ENCODE peak calls at places on chromosomes 7 and 10, in seven cellular contexts. One of them, this sample, is unnamed.

GRCh38 chr10:44008917-44009620 is 360.4 kb upstream of the ZNF32 start:
- DNase-seq in retinal pigment epithelial cell: no peak
- DNase-seq in tibial artery: no peak
- DNase-seq in bronchial epithelial cell: no peak
- DNase-seq in uterus: no peak
- DNase-seq in neural progenitor cell: no peak
- DNase-seq in CD8-positive, alpha-beta T cell: no peak
- DNase-seq in this sample: no peak

GRCh38 chr7:41467596-41467995 is 235.3 kb downstream of the INHBA start:
- DNase-seq in retinal pigment epithelial cell: no peak
- DNase-seq in tibial artery: no peak
- DNase-seq in bronchial epithelial cell: no peak
- DNase-seq in uterus: no peak
- DNase-seq in neural progenitor cell: no peak
- DNase-seq in CD8-positive, alpha-beta T cell: no peak
- DNase-seq in this sample: no peak

GRCh38 chr10:127155221-127155620 is 41.2 kb downstream of the INSYN2A start:
- DNase-seq in retinal pigment epithelial cell: no peak
- DNase-seq in tibial artery: no peak
- DNase-seq in bronchial epithelial cell: no peak
- DNase-seq in uterus: no peak
- DNase-seq in neural progenitor cell: no peak
- DNase-seq in CD8-positive, alpha-beta T cell: no peak
- DNase-seq in this sample: peak

GRCh38 chr10:110865184-110865803 is 6.4 kb upstream of the PDCD4 start:
- DNase-seq in retinal pigment epithelial cell: peak
- DNase-seq in tibial artery: no peak
- DNase-seq in bronchial epithelial cell: peak
- DNase-seq in uterus: peak
- DNase-seq in neural progenitor cell: peak
- DNase-seq in CD8-positive, alpha-beta T cell: no peak
- DNase-seq in this sample: peak

GRCh38 chr10:70115948-70116682 is 16.5 kb downstream of the AIFM2 start:
- DNase-seq in retinal pigment epithelial cell: no peak
- DNase-seq in tibial artery: no peak
- DNase-seq in bronchial epithelial cell: peak
- DNase-seq in uterus: peak
- DNase-seq in neural progenitor cell: peak
- DNase-seq in CD8-positive, alpha-beta T cell: peak
- DNase-seq in this sample: peak

GRCh38 chr10:97115846-97116245 is 69.9 kb downstream of the SLIT1 start:
- DNase-seq in retinal pigment epithelial cell: no peak
- DNase-seq in tibial artery: no peak
- DNase-seq in bronchial epithelial cell: no peak
- DNase-seq in uterus: no peak
- DNase-seq in neural progenitor cell: no peak
- DNase-seq in CD8-positive, alpha-beta T cell: no peak
- DNase-seq in this sample: no peak

GRCh38 chr7:37208528-37208927 is 240.1 kb downstream of the ELMO1 start:
- DNase-seq in retinal pigment epithelial cell: peak
- DNase-seq in tibial artery: peak
- DNase-seq in bronchial epithelial cell: peak
- DNase-seq in uterus: peak
- DNase-seq in neural progenitor cell: peak
- DNase-seq in CD8-positive, alpha-beta T cell: no peak
- DNase-seq in this sample: peak

GRCh38 chr7:91266067-91266930 is 2.1 kb downstream of the FZD1 start:
- DNase-seq in retinal pigment epithelial cell: no peak
- DNase-seq in tibial artery: peak
- DNase-seq in bronchial epithelial cell: no peak
- DNase-seq in uterus: peak
- DNase-seq in neural progenitor cell: peak
- DNase-seq in CD8-positive, alpha-beta T cell: no peak
- DNase-seq in this sample: no peak

GRCh38 chr7:2572101-2572842 is 13.5 kb downstream of the IQCE start:
- DNase-seq in retinal pigment epithelial cell: no peak
- DNase-seq in tibial artery: no peak
- DNase-seq in bronchial epithelial cell: peak
- DNase-seq in uterus: no peak
- DNase-seq in neural progenitor cell: no peak
- DNase-seq in CD8-positive, alpha-beta T cell: no peak
- DNase-seq in this sample: peak

DNA sequence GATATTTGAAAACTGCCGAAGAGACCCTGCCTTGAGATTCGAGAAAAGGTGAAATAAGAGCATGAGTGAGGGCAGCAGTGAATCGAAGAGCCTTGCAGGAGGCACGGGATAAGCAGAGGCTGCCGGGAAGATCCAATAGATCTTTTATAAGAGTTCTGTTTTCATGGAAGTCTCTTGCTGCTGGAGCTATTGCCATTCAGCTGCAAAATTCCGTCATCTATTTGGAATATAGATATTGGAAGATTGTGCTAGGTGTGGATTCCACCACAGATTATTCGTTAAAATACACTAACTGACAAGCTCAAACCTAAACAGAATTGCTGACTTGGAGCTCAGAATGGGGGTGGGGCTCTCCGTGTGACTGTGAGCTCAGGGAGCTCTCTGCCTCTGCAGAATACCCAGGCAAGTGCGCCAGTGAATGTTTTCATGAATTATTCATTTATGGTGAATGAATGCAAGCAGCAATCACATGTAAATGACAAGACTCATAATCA is 249.6 kb downstream of the TRIL start:
- DNase-seq in retinal pigment epithelial cell: no peak
- DNase-seq in tibial artery: no peak
- DNase-seq in bronchial epithelial cell: no peak
- DNase-seq in uterus: no peak
- DNase-seq in neural progenitor cell: peak
- DNase-seq in CD8-positive, alpha-beta T cell: no peak
- DNase-seq in this sample: no peak
- H3K4me3 ChIP-seq in retinal pigment epithelial cell: peak
- H3K4me3 ChIP-seq in tibial artery: peak
- H3K4me3 ChIP-seq in bronchial epithelial cell: no peak
- H3K4me3 ChIP-seq in uterus: no peak
- H3K4me3 ChIP-seq in neural progenitor cell: no peak
- H3K4me3 ChIP-seq in CD8-positive, alpha-beta T cell: no peak
- H3K4me3 ChIP-seq in this sample: no peak

GRCh38 chr7:101200862-101201599 is at the start of gene MOGAT3:
- DNase-seq in retinal pigment epithelial cell: no peak
- DNase-seq in tibial artery: no peak
- DNase-seq in bronchial epithelial cell: no peak
- DNase-seq in uterus: no peak
- DNase-seq in neural progenitor cell: no peak
- DNase-seq in CD8-positive, alpha-beta T cell: no peak
- DNase-seq in this sample: no peak

GRCh38 chr7:101202603-101202918 is 1.7 kb upstream of the MOGAT3 start:
- DNase-seq in retinal pigment epithelial cell: no peak
- DNase-seq in tibial artery: no peak
- DNase-seq in bronchial epithelial cell: no peak
- DNase-seq in uterus: no peak
- DNase-seq in neural progenitor cell: no peak
- DNase-seq in CD8-positive, alpha-beta T cell: no peak
- DNase-seq in this sample: no peak

GRCh38 chr7:101198476-101198875 is 2.4 kb downstream of the MOGAT3 start:
- DNase-seq in retinal pigment epithelial cell: no peak
- DNase-seq in tibial artery: no peak
- DNase-seq in bronchial epithelial cell: no peak
- DNase-seq in uterus: no peak
- DNase-seq in neural progenitor cell: no peak
- DNase-seq in CD8-positive, alpha-beta T cell: no peak
- DNase-seq in this sample: no peak

GRCh38 chr7:101200504-101200861 is 353 bp downstream of the MOGAT3 start:
- DNase-seq in retinal pigment epithelial cell: no peak
- DNase-seq in tibial artery: no peak
- DNase-seq in bronchial epithelial cell: no peak
- DNase-seq in uterus: no peak
- DNase-seq in neural progenitor cell: no peak
- DNase-seq in CD8-positive, alpha-beta T cell: no peak
- DNase-seq in this sample: no peak

GRCh38 chr7:101201695-101202602 is 1.1 kb upstream of the MOGAT3 start:
- DNase-seq in retinal pigment epithelial cell: no peak
- DNase-seq in tibial artery: no peak
- DNase-seq in bronchial epithelial cell: no peak
- DNase-seq in uterus: no peak
- DNase-seq in neural progenitor cell: peak
- DNase-seq in CD8-positive, alpha-beta T cell: no peak
- DNase-seq in this sample: no peak
- H3K4me3 ChIP-seq in retinal pigment epithelial cell: no peak
- H3K4me3 ChIP-seq in tibial artery: peak
- H3K4me3 ChIP-seq in bronchial epithelial cell: no peak
- H3K4me3 ChIP-seq in uterus: no peak
- H3K4me3 ChIP-seq in neural progenitor cell: peak
- H3K4me3 ChIP-seq in CD8-positive, alpha-beta T cell: no peak
- H3K4me3 ChIP-seq in this sample: peak

GRCh38 chr10:28774051-28774995 is 97.0 kb downstream of the BAMBI start:
- DNase-seq in retinal pigment epithelial cell: no peak
- DNase-seq in tibial artery: no peak
- DNase-seq in bronchial epithelial cell: no peak
- DNase-seq in uterus: no peak
- DNase-seq in neural progenitor cell: peak
- DNase-seq in CD8-positive, alpha-beta T cell: no peak
- DNase-seq in this sample: peak

GRCh38 chr10:28765641-28766040 is 88.3 kb downstream of the BAMBI start:
- DNase-seq in retinal pigment epithelial cell: no peak
- DNase-seq in tibial artery: no peak
- DNase-seq in bronchial epithelial cell: no peak
- DNase-seq in uterus: no peak
- DNase-seq in neural progenitor cell: no peak
- DNase-seq in CD8-positive, alpha-beta T cell: no peak
- DNase-seq in this sample: peak

GRCh38 chr10:28768227-28768626 is 90.9 kb downstream of the BAMBI start:
- DNase-seq in retinal pigment epithelial cell: no peak
- DNase-seq in tibial artery: no peak
- DNase-seq in bronchial epithelial cell: no peak
- DNase-seq in uterus: no peak
- DNase-seq in neural progenitor cell: peak
- DNase-seq in CD8-positive, alpha-beta T cell: no peak
- DNase-seq in this sample: no peak

GRCh38 chr10:28763471-28763870 is 86.2 kb downstream of the BAMBI start:
- DNase-seq in retinal pigment epithelial cell: peak
- DNase-seq in tibial artery: no peak
- DNase-seq in bronchial epithelial cell: no peak
- DNase-seq in uterus: no peak
- DNase-seq in neural progenitor cell: peak
- DNase-seq in CD8-positive, alpha-beta T cell: no peak
- DNase-seq in this sample: no peak

GRCh38 chr10:28769147-28769604 is 91.9 kb downstream of the BAMBI start:
- DNase-seq in retinal pigment epithelial cell: no peak
- DNase-seq in tibial artery: no peak
- DNase-seq in bronchial epithelial cell: no peak
- DNase-seq in uterus: no peak
- DNase-seq in neural progenitor cell: no peak
- DNase-seq in CD8-positive, alpha-beta T cell: no peak
- DNase-seq in this sample: no peak
- H3K4me3 ChIP-seq in retinal pigment epithelial cell: no peak
- H3K4me3 ChIP-seq in tibial artery: no peak
- H3K4me3 ChIP-seq in bronchial epithelial cell: no peak
- H3K4me3 ChIP-seq in uterus: no peak
- H3K4me3 ChIP-seq in neural progenitor cell: no peak
- H3K4me3 ChIP-seq in CD8-positive, alpha-beta T cell: no peak
- H3K4me3 ChIP-seq in this sample: no peak

GRCh38 chr10:80415734-80416281 is 7.5 kb downstream of the PRXL2A start:
- DNase-seq in retinal pigment epithelial cell: no peak
- DNase-seq in tibial artery: no peak
- DNase-seq in bronchial epithelial cell: no peak
- DNase-seq in uterus: no peak
- DNase-seq in neural progenitor cell: no peak
- DNase-seq in CD8-positive, alpha-beta T cell: no peak
- DNase-seq in this sample: no peak

GRCh38 chr10:80413152-80413996 is 5.0 kb downstream of the PRXL2A start:
- DNase-seq in retinal pigment epithelial cell: peak
- DNase-seq in tibial artery: no peak
- DNase-seq in bronchial epithelial cell: peak
- DNase-seq in uterus: no peak
- DNase-seq in neural progenitor cell: no peak
- DNase-seq in CD8-positive, alpha-beta T cell: no peak
- DNase-seq in this sample: peak

GRCh38 chr10:80412521-80412920 is 4.2 kb downstream of the PRXL2A start:
- DNase-seq in retinal pigment epithelial cell: no peak
- DNase-seq in tibial artery: no peak
- DNase-seq in bronchial epithelial cell: no peak
- DNase-seq in uterus: no peak
- DNase-seq in neural progenitor cell: no peak
- DNase-seq in CD8-positive, alpha-beta T cell: no peak
- DNase-seq in this sample: no peak

GRCh38 chr10:80414126-80414898 is 6.0 kb downstream of the PRXL2A start:
- DNase-seq in retinal pigment epithelial cell: no peak
- DNase-seq in tibial artery: no peak
- DNase-seq in bronchial epithelial cell: no peak
- DNase-seq in uterus: no peak
- DNase-seq in neural progenitor cell: no peak
- DNase-seq in CD8-positive, alpha-beta T cell: no peak
- DNase-seq in this sample: peak

DNA sequence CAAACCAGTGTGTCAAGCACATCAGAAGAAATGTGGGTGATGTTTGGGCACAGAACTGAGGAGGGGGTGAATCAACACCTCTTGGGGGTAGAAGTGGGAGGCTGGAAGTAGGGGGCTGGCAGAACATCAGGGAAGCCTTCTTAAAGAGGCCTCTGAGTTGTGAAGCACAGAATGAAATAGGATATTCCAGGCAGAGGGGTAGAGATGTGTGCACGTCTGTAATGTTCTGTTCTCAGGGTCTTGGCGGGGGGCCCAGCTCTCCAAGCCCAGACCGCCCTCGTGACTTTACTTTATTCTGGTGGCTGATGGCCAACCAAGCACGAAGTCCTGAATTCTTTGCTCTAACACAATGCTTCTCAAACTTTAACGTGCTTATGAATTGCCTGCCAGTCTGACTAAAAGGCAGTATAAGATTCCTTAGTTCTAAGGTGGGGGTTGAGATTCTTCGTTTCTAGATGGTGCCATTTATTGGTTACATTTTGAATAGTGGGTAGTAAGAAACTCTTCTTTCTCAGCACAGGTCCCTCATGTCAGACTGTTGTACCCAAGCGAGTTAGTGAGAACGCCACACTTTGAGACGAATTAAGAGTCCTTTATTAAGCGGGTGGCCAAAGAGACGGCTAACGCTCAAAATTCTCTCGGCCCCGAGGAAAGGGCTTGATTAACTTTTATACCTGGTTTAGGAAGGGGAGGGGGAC is 8.2 kb downstream of the PRXL2A start:
- DNase-seq in retinal pigment epithelial cell: peak
- DNase-seq in tibial artery: no peak
- DNase-seq in bronchial epithelial cell: no peak
- DNase-seq in uterus: peak
- DNase-seq in neural progenitor cell: peak
- DNase-seq in CD8-positive, alpha-beta T cell: no peak
- DNase-seq in this sample: peak
- H3K4me3 ChIP-seq in retinal pigment epithelial cell: peak
- H3K4me3 ChIP-seq in tibial artery: no peak
- H3K4me3 ChIP-seq in bronchial epithelial cell: no peak
- H3K4me3 ChIP-seq in uterus: no peak
- H3K4me3 ChIP-seq in neural progenitor cell: peak
- H3K4me3 ChIP-seq in CD8-positive, alpha-beta T cell: no peak
- H3K4me3 ChIP-seq in this sample: no peak